ENCODE peak calls at places on chromosomes 5 and 9, in four cellular contexts. H is activated naive CD4-positive, alpha-beta T cell; V is NCI-H146; S is stimulated activated naive CD8-positive, alpha-beta T cell treated with anti-CD3 and anti-CD28 coated beads, Interleukin-15, amount 100 ng/mL, for 72 hours. M is an unnamed sample.

GRCh38 chr5:59038169-59039002 is 455.5 kb downstream of the RAB3C start:
- DNase-seq in S (no peak), V (no peak), H (no peak), M (no peak)

GRCh38 chr5:138110266-138110963 is 26.6 kb downstream of the WNT8A start:
- DNase-seq in V (peak), H (no peak), S (no peak), M (peak)

GRCh38 chr5:157049605-157050004 is 9.3 kb downstream of the HAVCR1 start:
- DNase-seq in V (no peak), H (no peak), S (no peak), M (no peak)

GRCh38 chr5:149301049-149301743 is 29.5 kb downstream of the AFAP1L1 start:
- DNase-seq in H (no peak), V (no peak), S (no peak), M (no peak)

GRCh38 chr5:59099270-59099994 is 516.6 kb downstream of the RAB3C start:
- DNase-seq in S (peak), H (no peak), V (no peak), M (no peak)

GRCh38 chr9:108787664-108788048 is 68.1 kb downstream of the ACTL7B start:
- DNase-seq in V (no peak), H (no peak), S (no peak), M (no peak)

GRCh38 chr5:174892742-174893141 is 168.4 kb downstream of the MSX2 start:
- DNase-seq in V (no peak), H (no peak), S (no peak), M (no peak)

GRCh38 chr5:140926903-140927573 is 939 bp downstream of the PCDHAC1 start:
- DNase-seq in H (no peak), V (peak), S (no peak), M (no peak)

GRCh38 chr5:8322478-8322877 is 453.5 kb downstream of the MTRR start:
- DNase-seq in S (no peak), V (no peak), H (no peak), M (no peak)

GRCh38 chr5:179668404-179668803 is 12.4 kb downstream of the CBY3 start:
- DNase-seq in H (no peak), S (peak), V (peak), M (no peak)

GRCh38 chr5:60507687-60508086 is 192.3 kb downstream of the DEPDC1B start:
- DNase-seq in S (no peak), V (no peak), H (no peak), M (no peak)

GRCh38 chr9:89278997-89279739 is 31.8 kb upstream of the CKS2 start:
- DNase-seq in S (no peak), V (peak), H (no peak), M (peak)

GRCh38 chr9:69433426-69433825 is 108.4 kb downstream of the ENTREP1 start:
- DNase-seq in S (no peak), V (no peak), H (no peak), M (no peak)

GRCh38 chr5:148556835-148557234 is 97.5 kb downstream of the HTR4 start:
- DNase-seq in V (no peak), S (no peak), H (no peak), M (no peak)

GRCh38 chr5:174386846-174387245 is 337.5 kb upstream of the MSX2 start:
- DNase-seq in V (no peak), S (no peak), H (no peak), M (no peak)

GRCh38 chr5:138233280-138233679 is 20.2 kb upstream of the CDC23 start:
- DNase-seq in S (no peak), H (no peak), V (no peak), M (no peak)

GRCh38 chr9:121133104-121133816 is 58.5 kb downstream of the CNTRL start:
- DNase-seq in H (peak), S (peak), V (peak), M (peak)

GRCh38 chr9:115494958-115495690 is 377.2 kb upstream of the TNC start:
- DNase-seq in V (no peak), S (no peak), H (no peak), M (no peak)

GRCh38 chr9:99103054-99103453 is 1.9 kb upstream of the TGFBR1 start:
- DNase-seq in V (no peak), S (no peak), H (no peak), M (no peak)

GRCh38 chr9:136713555-136713949 is 1.2 kb downstream of the DIPK1B start:
- DNase-seq in H (no peak), S (no peak), V (peak), M (peak)